ENCODE peak calls at places on chromosome 17, in five cellular contexts. D, E, S, M and Q are unnamed samples.

GRCh38 chr17:46943511-46944393 is 20.8 kb downstream of the GOSR2 start:
- DNase-seq in D (no peak), S (peak), M (no peak), E (no peak), Q (no peak)

GRCh38 chr17:62032480-62032879 is 32.6 kb downstream of the MED13 start:
- DNase-seq in D (no peak), E (no peak), M (no peak), S (no peak), Q (no peak)

GRCh38 chr17:78186689-78187595 is at the start of the genes AFMID and TK1:
- DNase-seq in E (peak), D (peak), S (peak), M (peak), Q (peak)

GRCh38 chr17:66737524-66737923 is 97.4 kb upstream of the CACNG5 start:
- DNase-seq in D (no peak), S (peak), M (no peak), E (no peak), Q (peak)

GRCh38 chr17:60769327-60769726 is 91.7 kb downstream of the BCAS3 start:
- DNase-seq in M (no peak), E (no peak), D (no peak), S (no peak), Q (no peak)

GRCh38 chr17:66422181-66422580 is 119.8 kb downstream of the PRKCA start:
- DNase-seq in S (no peak), E (no peak), M (no peak), D (no peak), Q (no peak)

GRCh38 chr17:81866440-81867122 is 4.6 kb downstream of the ARHGDIA start:
- DNase-seq in D (no peak), E (no peak), M (no peak), S (no peak), Q (no peak)

GRCh38 chr17:63275318-63275967 is 170.7 kb downstream of the CYB561 start:
- DNase-seq in M (peak), S (no peak), D (no peak), E (no peak), Q (peak)

GRCh38 chr17:82863941-82864720 is 24.3 kb upstream of the ZNF750 start:
- DNase-seq in M (peak), E (peak), S (no peak), D (no peak), Q (peak)

GRCh38 chr17:50425682-50426471 is at the start of gene ACSF2:
- DNase-seq in E (peak), D (peak), M (no peak), S (peak), Q (no peak)

GRCh38 chr17:37124074-37124824 is 175.5 kb downstream of the AATF start:
- DNase-seq in S (no peak), D (no peak), M (no peak), E (no peak), Q (no peak)

GRCh38 chr17:29358421-29358820 is 31.7 kb upstream of the TAOK1 start:
- DNase-seq in E (no peak), D (no peak), M (no peak), S (no peak), Q (no peak)

GRCh38 chr17:38566666-38567031 is 39.1 kb downstream of the SRCIN1 start:
- DNase-seq in D (no peak), S (no peak), M (no peak), E (no peak), Q (no peak)

GRCh38 chr17:44004761-44005526 is 522 bp downstream of the NAGS start:
- DNase-seq in E (no peak), D (no peak), S (peak), M (no peak), Q (no peak)

GRCh38 chr17:66115246-66115645 is 76.7 kb downstream of the CEP112 start:
- DNase-seq in D (no peak), M (no peak), S (no peak), E (no peak), Q (no peak)

GRCh38 chr17:73799781-73800627 is 155.8 kb upstream of the SDK2 start:
- DNase-seq in D (no peak), M (no peak), E (no peak), S (no peak), Q (no peak)

GRCh38 chr17:57132663-57133062 is 47.6 kb downstream of the AKAP1 start:
- DNase-seq in S (peak), M (no peak), E (no peak), D (no peak), Q (no peak)

GRCh38 chr17:35476283-35476820 is 27.8 kb upstream of the SLFN13 start:
- DNase-seq in E (no peak), S (no peak), M (no peak), D (no peak), Q (no peak)

GRCh38 chr17:2786176-2786881 is 9.9 kb upstream of the RAP1GAP2 start:
- DNase-seq in S (peak), E (peak), M (peak), D (peak), Q (peak)

GRCh38 chr17:67637901-67638641 is 79.7 kb upstream of the NOL11 start:
- DNase-seq in M (no peak), D (peak), E (no peak), S (no peak), Q (no peak)

GRCh38 chr17:72116692-72117469 is 3.9 kb upstream of the SOX9 start:
- DNase-seq in E (no peak), S (peak), D (no peak), M (no peak), Q (no peak)

GRCh38 chr17:4988168-4988567 is 693 bp upstream of the CAMTA2 start:
- DNase-seq in S (no peak), D (no peak), M (no peak), E (no peak), Q (no peak)

GRCh38 chr17:49746791-49747490 is 17.0 kb downstream of the FAM117A start:
- DNase-seq in E (no peak), S (no peak), M (no peak), D (no peak), Q (no peak)

GRCh38 chr17:50169881-50170459 is 4.2 kb downstream of the SGCA start:
- DNase-seq in D (no peak), M (no peak), E (no peak), S (no peak), Q (no peak)

GRCh38 chr17:31113939-31114338 is 19.2 kb downstream of the NF1 start:
- DNase-seq in E (no peak), D (no peak), S (no peak), M (no peak), Q (no peak)

GRCh38 chr17:45090711-45091110 is 29.6 kb downstream of the NMT1 start:
- DNase-seq in E (no peak), S (no peak), D (no peak), M (no peak), Q (no peak)

GRCh38 chr17:49506282-49506681 is 11.2 kb downstream of the NGFR start:
- DNase-seq in S (no peak), M (no peak), E (no peak), D (no peak), Q (no peak)

GRCh38 chr17:237406-237955 is 56.0 kb upstream of the DOC2B start:
- DNase-seq in E (no peak), D (no peak), S (peak), M (no peak), Q (no peak)